ENCODE peak calls at places on chromosomes 3 and 15, in five cellular contexts. R is AG10803, E is mucosa of descending colon, J is MM.1S, D is upper lobe of left lung. B is an unnamed sample.

GRCh38 chr3:67458406-67458805 is 196.0 kb downstream of the SUCLG2 start:
- DNase-seq in E (no peak), D (no peak), R (no peak), J (no peak), B (no peak)

GRCh38 chr3:60048447-60048848 is 998.6 kb upstream of the CFAP20DC start:
- DNase-seq in R (no peak), J (no peak), E (no peak), D (no peak), B (no peak)

GRCh38 chr15:101185770-101186169 is 66.1 kb downstream of the CHSY1 start:
- DNase-seq in J (no peak), E (no peak), D (no peak), R (no peak), B (no peak)

GRCh38 chr3:32401541-32402052 is 9.9 kb downstream of the CMTM7 start:
- DNase-seq in R (peak; percentile 74), J (peak; percentile 51), D (peak; percentile 83), E (peak; percentile 80), B (peak; percentile 33)

GRCh38 chr3:134095005-134095404 is 65.3 kb upstream of the SLCO2A1 start:
- DNase-seq in J (no peak), E (no peak), D (no peak), R (no peak), B (no peak)

GRCh38 chr15:89074402-89075012 is 13.7 kb upstream of the ABHD2 start:
- DNase-seq in R (no peak), J (no peak), E (no peak), D (no peak), B (no peak)

GRCh38 chr15:58383876-58384275 is 47.9 kb upstream of the LIPC start:
- DNase-seq in E (no peak), D (no peak), R (no peak), J (no peak), B (no peak)

GRCh38 chr3:23810342-23811116 is 4.8 kb downstream of the UBE2E1 start:
- DNase-seq in J (peak; percentile 76), E (peak; percentile 78), R (peak; percentile 13), D (peak; percentile 45), B (peak; percentile 45)

GRCh38 chr3:105647047-105647446 is 221.8 kb downstream of the CBLB start:
- DNase-seq in D (peak; percentile 47), J (no peak), E (no peak), R (peak; percentile 86), B (no peak)

GRCh38 chr15:67523337-67523736 is 2.4 kb downstream of the C15orf61 start:
- DNase-seq in R (no peak), J (no peak), D (no peak), E (no peak), B (no peak)

GRCh38 chr15:23038741-23039150 is 623 bp downstream of the TUBGCP5 start:
- DNase-seq in R (peak; percentile 52), E (no peak), D (no peak), J (no peak), B (no peak)

GRCh38 chr3:45552773-45553371 is 41.7 kb upstream of the LIMD1 start:
- DNase-seq in E (no peak), R (no peak), J (no peak), D (no peak), B (no peak)

GRCh38 chr3:33447958-33448357 is 7.8 kb upstream of the UBP1 start:
- DNase-seq in R (no peak), E (no peak), J (no peak), D (no peak), B (no peak)

GRCh38 chr15:53974813-53975212 is 3.4 kb upstream of the UNC13C start:
- DNase-seq in E (no peak), R (no peak), D (no peak), J (no peak), B (no peak)

GRCh38 chr3:113287111-113287817 is 75.9 kb downstream of the BOC start:
- DNase-seq in J (no peak), E (no peak), D (no peak), R (peak; percentile 70), B (no peak)

GRCh38 chr3:108117245-108117644 is 26.4 kb upstream of the CD47 start:
- DNase-seq in E (no peak), J (no peak), D (no peak), R (peak; percentile 22), B (no peak)

GRCh38 chr3:131733086-131733841 is 230.5 kb upstream of the MRPL3 start:
- DNase-seq in R (no peak), D (no peak), E (no peak), J (no peak), B (no peak)

GRCh38 chr3:136624894-136625815 is 127.0 kb downstream of the STAG1 start:
- DNase-seq in D (peak; percentile 45), E (no peak), R (no peak), J (no peak), B (no peak)

GRCh38 chr15:58741032-58741431 is 8.5 kb downstream of the ADAM10 start:
- DNase-seq in E (no peak), D (no peak), J (no peak), R (no peak), B (no peak)

GRCh38 chr3:69370156-69370944 is 15.5 kb downstream of the FRMD4B start:
- DNase-seq in R (peak; percentile 55), J (no peak), D (peak; percentile 93), E (peak; percentile 90), B (peak; percentile 22)

GRCh38 chr15:88586401-88587162 is 34.6 kb upstream of the AEN start:
- DNase-seq in D (no peak), R (no peak), E (no peak), J (no peak), B (no peak)

GRCh38 chr3:12756185-12756584 is 2.9 kb downstream of the TMEM40 start:
- DNase-seq in D (no peak), E (no peak), J (no peak), R (no peak), B (no peak)

GRCh38 chr3:194203482-194204035 is 67.6 kb downstream of the HES1 start:
- DNase-seq in R (no peak), D (no peak), J (peak; percentile 75), E (no peak), B (no peak)

GRCh38 chr3:194204793-194205065 is 68.8 kb downstream of the HES1 start:
- DNase-seq in J (peak; percentile 46), D (no peak), E (no peak), R (no peak), B (no peak)

GRCh38 chr3:194201953-194202666 is 66.2 kb downstream of the HES1 start:
- DNase-seq in J (no peak), R (no peak), D (no peak), E (no peak), B (no peak)

GRCh38 chr3:194205675-194206133 is 69.8 kb downstream of the HES1 start:
- DNase-seq in E (no peak), J (no peak), D (peak; percentile 47), R (no peak), B (no peak)

DNA sequence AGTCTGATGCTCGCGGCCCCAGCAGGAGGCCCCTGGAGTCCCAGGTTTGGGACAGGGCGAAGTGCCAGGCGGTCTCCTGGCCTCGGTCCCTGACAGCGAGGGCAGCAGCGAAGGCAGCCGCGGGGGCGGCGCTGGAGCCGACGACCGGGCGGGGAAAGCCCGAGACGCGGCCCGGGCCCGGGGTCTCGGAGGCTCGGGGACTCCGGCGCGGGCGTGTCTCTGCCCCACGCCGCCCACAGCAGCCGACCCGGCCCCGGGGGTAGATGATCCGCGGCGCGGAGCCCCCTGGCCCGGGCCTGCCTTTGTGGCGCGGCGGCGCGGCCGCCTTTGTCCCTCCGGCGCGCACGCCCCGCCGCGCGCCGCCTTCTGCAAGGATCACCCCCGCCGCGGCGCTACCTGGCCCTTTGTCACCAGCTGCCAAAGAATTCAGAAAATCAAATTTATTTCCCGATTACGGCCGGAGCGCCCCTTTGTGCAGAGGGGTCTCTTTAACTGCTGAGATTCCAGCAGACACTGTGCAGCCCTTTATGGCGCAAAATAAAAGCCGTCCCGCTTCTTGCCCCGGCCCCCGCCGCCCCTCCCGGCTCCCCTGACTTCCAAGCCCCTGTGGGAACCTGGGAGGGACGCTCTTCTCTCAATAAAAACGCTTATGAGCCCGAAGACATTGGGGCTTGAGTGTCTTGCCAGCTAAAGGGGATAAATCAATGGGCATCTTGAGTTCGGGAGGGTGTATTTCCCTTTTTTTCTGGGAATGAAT is 68.3 kb downstream of the HES1 start:
- DNase-seq in R (no peak), E (peak; percentile 39), D (no peak), J (peak; percentile 52), B (no peak)
- TF ChIP-seq CTCF in R (no peak), E (no peak), D (no peak), J (no peak), B (no peak)

DNA sequence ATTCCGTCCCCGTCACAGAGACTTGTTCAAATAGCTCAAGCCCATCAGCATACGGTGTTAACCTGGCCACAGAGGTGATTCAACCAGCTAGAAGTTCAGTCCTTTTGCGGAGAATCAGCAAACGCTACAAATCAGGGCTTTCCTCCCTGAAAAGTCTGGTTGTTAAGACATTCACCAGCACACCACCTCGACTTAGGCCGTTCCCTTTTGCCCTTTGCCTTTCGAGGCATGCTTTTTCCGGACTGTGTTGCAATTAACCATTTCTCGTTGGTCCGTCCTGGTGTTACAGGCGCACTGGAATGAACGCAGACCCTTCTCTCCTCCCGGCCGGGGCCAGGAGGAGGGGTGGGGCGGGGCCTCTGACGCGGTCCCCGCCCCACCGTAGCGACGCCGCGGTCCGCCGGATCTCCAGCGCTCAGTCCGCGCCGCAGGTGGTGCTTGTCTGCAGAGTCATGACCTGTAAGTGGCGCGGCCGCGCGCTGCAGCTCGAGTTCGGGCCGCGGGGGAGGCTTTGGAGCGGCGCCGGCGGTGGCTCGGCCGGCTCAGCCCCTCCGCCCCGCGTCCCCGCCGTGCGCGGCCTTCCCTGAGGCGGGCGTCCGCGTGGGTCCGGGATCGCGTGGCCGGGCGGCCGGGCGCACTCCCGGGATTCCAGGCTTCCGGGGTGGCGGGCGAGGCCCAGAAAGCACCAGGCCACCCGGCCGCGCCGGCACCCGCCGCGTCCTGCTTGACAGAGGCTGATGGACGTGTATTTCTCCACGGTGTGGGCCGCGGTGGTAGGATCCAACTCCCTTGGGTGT is at the start of gene NIT2:
- DNase-seq in J (peak; percentile 90), D (peak; percentile 92), R (peak; percentile 71), E (peak; percentile 88), B (peak; percentile 69)
- TF ChIP-seq CTCF in J (no peak), D (no peak), R (no peak), E (no peak), B (no peak)

GRCh38 chr15:69643971-69644370 is 191.4 kb downstream of the RPLP1 start:
- DNase-seq in D (no peak), R (no peak), J (no peak), E (no peak), B (no peak)

GRCh38 chr15:69644876-69645275 is 192.3 kb downstream of the RPLP1 start:
- DNase-seq in J (no peak), R (no peak), D (no peak), E (no peak), B (no peak)

GRCh38 chr15:69647160-69647513 is 194.5 kb downstream of the RPLP1 start:
- DNase-seq in J (no peak), D (no peak), E (no peak), R (no peak), B (no peak)

GRCh38 chr15:69648215-69648614 is 195.6 kb downstream of the RPLP1 start:
- DNase-seq in E (no peak), R (no peak), J (no peak), D (no peak), B (no peak)

DNA sequence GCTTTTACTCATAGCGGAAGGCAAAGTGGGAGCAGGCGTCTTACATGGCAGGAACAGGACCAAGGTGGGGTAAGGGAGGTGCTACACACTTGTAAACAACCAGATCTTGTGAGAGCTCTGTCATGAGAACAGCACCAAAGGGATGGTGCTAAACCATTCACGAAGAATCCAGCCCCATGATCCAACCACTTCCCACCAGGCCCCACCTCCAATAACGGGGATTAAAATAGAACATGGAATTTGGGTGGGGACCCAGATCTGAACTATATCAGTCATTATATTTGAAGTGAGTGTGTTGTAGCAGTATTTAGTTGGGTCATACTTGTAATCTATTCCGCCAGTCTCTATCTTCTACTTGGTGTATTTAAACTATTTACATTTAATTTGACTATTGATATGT is 190.9 kb downstream of the RPLP1 start:
- DNase-seq in R (no peak), D (no peak), E (no peak), J (no peak), B (no peak)
- TF ChIP-seq CTCF in R (no peak), D (no peak), E (no peak), J (no peak), B (no peak)

GRCh38 chr3:192553707-192554106 is 173.6 kb downstream of the FGF12 start:
- DNase-seq in R (no peak), J (no peak), E (no peak), D (no peak), B (no peak)
- TF ChIP-seq CTCF in R (no peak), J (no peak), E (no peak), D (no peak), B (no peak)

B was measured in natural killer cell.